ENCODE peak calls at places on chromosomes 1 and 21, in nine cellular contexts. D, C, S, U, B, W, P, N and J are unnamed samples.

GRCh38 chr1:152960452-152961044 is 9.9 kb upstream of the SPRR4 start:
- DNase-seq in D (peak; percentile 74), C (no peak), S (no peak), U (no peak), B (no peak), W (peak; percentile 31), P (no peak), N (no peak), J (no peak)

GRCh38 chr1:14897080-14897449 is 256.5 kb upstream of the TMEM51 start:
- DNase-seq in D (no peak), C (no peak), S (no peak), U (peak; percentile 28), B (no peak), W (peak; percentile 76), P (no peak), N (no peak), J (no peak)

GRCh38 chr1:172145656-172146055 is 274.8 kb upstream of the C1orf105 start:
- DNase-seq in D (no peak), C (no peak), S (no peak), U (no peak), B (no peak), W (no peak), P (no peak), N (no peak), J (no peak)

GRCh38 chr1:167105150-167105840 is 11.4 kb downstream of the STYXL2 start:
- DNase-seq in D (no peak), C (no peak), S (no peak), U (no peak), B (no peak), W (no peak), P (no peak), N (no peak), J (no peak)

GRCh38 chr1:107145637-107146036 is 4.8 kb downstream of the NTNG1 start:
- DNase-seq in D (no peak), C (no peak), S (no peak), U (no peak), B (no peak), W (no peak), P (no peak), N (no peak), J (no peak)

GRCh38 chr21:27561116-27561515 is 594.2 kb upstream of the ADAMTS5 start:
- DNase-seq in D (no peak), C (no peak), S (no peak), U (no peak), B (no peak), W (no peak), P (no peak), N (no peak), J (no peak)

GRCh38 chr1:193060938-193061337 is 1.5 kb downstream of the RO60 start:
- DNase-seq in D (no peak), C (no peak), S (no peak), U (no peak), B (no peak), W (no peak), P (no peak), N (no peak), J (no peak)

GRCh38 chr21:34626131-34626530 is 11.2 kb upstream of the RCAN1 start:
- DNase-seq in D (no peak), C (no peak), S (no peak), U (no peak), B (no peak), W (no peak), P (no peak), N (no peak), J (no peak)

GRCh38 chr1:97870574-97870973 is 50.3 kb downstream of the DPYD start:
- DNase-seq in D (peak; percentile 3), C (no peak), S (no peak), U (no peak), B (no peak), W (no peak), P (no peak), N (no peak), J (no peak)

GRCh38 chr1:20698195-20698910 is 19.5 kb downstream of the KIF17 start:
- DNase-seq in D (no peak), C (no peak), S (no peak), U (no peak), B (no peak), W (no peak), P (no peak), N (no peak), J (no peak)

GRCh38 chr1:14842361-14842760 is 243.9 kb downstream of the KAZN start:
- DNase-seq in D (no peak), C (no peak), S (no peak), U (no peak), B (no peak), W (no peak), P (no peak), N (no peak), J (no peak)

GRCh38 chr1:157766792-157767191 is 10.1 kb downstream of the FCRL2 start:
- DNase-seq in D (no peak), C (no peak), S (no peak), U (no peak), B (no peak), W (no peak), P (no peak), N (no peak), J (no peak)

GRCh38 chr1:8595332-8595731 is 222.1 kb downstream of the RERE start:
- DNase-seq in D (no peak), C (no peak), S (no peak), U (no peak), B (no peak), W (no peak), P (no peak), N (no peak), J (no peak)
- TF ChIP-seq POLR2AphosphoS5 in D (no peak), C (no peak), S (no peak), U (no peak), B (no peak), W (no peak), P (no peak), N (no peak), J (no peak)

GRCh38 chr1:246742396-246742795 is 18.2 kb downstream of the SCCPDH start:
- DNase-seq in D (no peak), C (no peak), S (no peak), U (no peak), B (no peak), W (no peak), P (no peak), N (no peak), J (no peak)
- TF ChIP-seq POLR2AphosphoS5 in D (no peak), C (no peak), S (no peak), U (no peak), B (no peak), W (no peak), P (no peak), N (no peak), J (no peak)

DNA sequence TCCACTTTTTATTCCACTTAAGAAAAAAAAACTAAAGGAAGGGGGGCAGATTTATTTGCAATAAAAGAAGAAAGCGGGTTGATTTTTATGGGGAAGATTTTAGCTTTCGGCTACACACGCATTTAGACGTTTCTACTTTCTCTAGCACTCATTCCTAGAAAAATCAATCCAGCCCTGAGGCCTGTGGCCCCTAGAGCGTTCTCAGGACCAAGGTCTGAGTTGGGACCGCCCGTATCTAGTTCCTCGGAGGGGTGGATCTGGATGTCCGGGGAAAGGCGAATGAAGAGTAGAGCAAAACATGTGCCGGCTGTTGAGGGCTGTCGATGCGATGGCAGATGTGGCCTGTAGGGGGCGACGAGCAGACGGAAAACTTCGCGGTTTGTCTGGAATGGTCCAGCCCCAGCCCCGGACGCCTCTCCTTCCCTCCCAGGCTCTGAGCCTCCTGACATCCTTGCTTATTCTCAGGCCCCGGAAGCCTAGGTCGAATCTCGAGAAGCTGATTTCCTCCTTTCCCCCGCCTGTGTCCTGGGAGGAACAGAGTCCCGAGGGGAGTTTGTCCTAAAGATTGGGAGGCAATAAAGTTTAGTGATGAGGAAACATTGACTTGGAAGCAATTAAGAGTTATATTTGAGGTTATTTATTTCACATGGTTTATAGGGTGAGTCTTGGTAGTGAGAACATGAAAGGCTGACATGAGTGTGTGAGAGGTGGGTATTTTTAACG is 5.2 kb downstream of the FOXD3 start:
- DNase-seq in D (peak; percentile 96), C (peak; percentile 62), S (no peak), U (peak; percentile 60), B (peak; percentile 41), W (peak; percentile 77), P (peak; percentile 62), N (peak; percentile 77), J (peak; percentile 65)
- TF ChIP-seq POLR2AphosphoS5 in D (no peak), C (no peak), S (no peak), U (peak; percentile 18), B (no peak), W (no peak), P (no peak), N (peak; percentile 49), J (no peak)

GRCh38 chr1:12359734-12360133 is 129.9 kb downstream of the VPS13D start:
- DNase-seq in D (no peak), C (no peak), S (no peak), U (no peak), B (no peak), W (no peak), P (no peak), N (no peak), J (no peak)

GRCh38 chr1:12358499-12358898 is 128.7 kb downstream of the VPS13D start:
- DNase-seq in D (no peak), C (no peak), S (no peak), U (no peak), B (no peak), W (no peak), P (no peak), N (no peak), J (no peak)

GRCh38 chr1:12353981-12354380 is 124.2 kb downstream of the VPS13D start:
- DNase-seq in D (no peak), C (no peak), S (no peak), U (no peak), B (no peak), W (no peak), P (no peak), N (no peak), J (no peak)

DNA sequence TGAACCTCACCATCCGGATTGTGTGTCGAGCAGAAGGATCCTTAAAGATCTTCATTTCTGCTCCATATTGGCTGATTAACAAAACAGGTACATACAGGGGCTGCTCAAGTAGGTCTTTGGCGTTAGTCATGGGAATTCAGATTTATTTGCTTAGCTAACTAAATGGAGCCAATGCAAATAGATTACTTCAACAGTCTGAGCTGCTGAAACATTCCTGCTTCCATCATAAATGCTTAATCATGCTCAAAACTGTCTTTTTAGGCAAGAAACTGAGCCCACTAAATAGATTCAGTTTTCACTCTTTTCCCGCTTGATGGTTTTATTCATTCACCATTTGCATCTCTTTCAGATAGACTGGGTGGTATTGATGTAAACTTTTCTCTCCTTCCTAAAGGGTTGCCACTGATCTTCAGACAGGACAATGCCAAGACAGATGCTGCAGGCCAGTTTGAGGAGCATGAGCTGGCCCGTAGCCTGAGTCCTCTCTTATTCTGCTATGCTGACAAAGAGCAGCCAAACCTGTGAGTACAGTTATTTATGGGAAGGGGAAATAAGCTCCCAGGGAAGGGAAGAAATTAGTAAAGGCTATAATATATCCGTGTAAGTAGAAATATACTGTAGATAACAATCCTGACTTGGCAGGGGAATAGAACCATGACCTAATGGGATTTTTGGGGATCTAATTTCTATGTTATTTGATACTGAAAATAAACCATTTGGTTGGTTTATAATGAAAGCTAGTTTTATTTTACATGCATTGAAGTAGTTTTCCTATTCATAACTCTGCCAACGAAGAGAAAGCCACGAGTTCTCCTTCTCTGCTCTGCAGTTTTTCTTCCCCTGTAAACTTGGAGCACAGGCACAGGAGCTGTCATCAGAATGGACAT is 126.4 kb downstream of the VPS13D start:
- DNase-seq in D (no peak), C (no peak), S (no peak), U (no peak), B (no peak), W (no peak), P (no peak), N (no peak), J (no peak)
- TF ChIP-seq POLR2AphosphoS5 in D (no peak), C (no peak), S (no peak), U (no peak), B (no peak), W (no peak), P (no peak), N (peak; percentile 47), J (no peak)

GRCh38 chr1:227730630-227731151 is 4.4 kb downstream of the JMJD4 start:
- DNase-seq in D (no peak), C (no peak), S (no peak), U (no peak), B (no peak), W (no peak), P (no peak), N (no peak), J (no peak)
- TF ChIP-seq POLR2AphosphoS5 in D (peak; percentile 22), C (no peak), S (no peak), U (peak; percentile 6), B (peak; percentile 7), W (no peak), P (no peak), N (no peak), J (no peak)